ENCODE peak calls at places on chromosomes 16 and 17, in ten cellular contexts. V is H1, P is uterus, N is esophagus squamous epithelium, M is stomach, E is ovary, S is endothelial cell of umbilical vein, B is A549, Y is testis, L is prostate gland. F is an unnamed sample. For H3K4me1, the result is how much of the 10 kb centered on the place peaks cover.

GRCh38 chr17:80678621-80679020 is 134.0 kb downstream of the RPTOR start:
- DNase-seq in M (no peak), Y (no peak), B (no peak), N (no peak), S (no peak), V (no peak), L (no peak), E (no peak), P (no peak), F (no peak)

GRCh38 chr16:68005786-68006286 is 6.6 kb upstream of the DPEP2 start:
- DNase-seq in Y (peak), P (no peak), B (no peak), V (no peak), S (peak), E (no peak), M (peak), N (peak), L (no peak), F (peak)

GRCh38 chr16:26334218-26335111 is 642.7 kb downstream of the HS3ST4 start:
- DNase-seq in N (no peak), L (no peak), P (no peak), M (no peak), S (no peak), B (no peak), E (no peak), Y (no peak), V (no peak), F (no peak)

GRCh38 chr17:73430848-73431247 is 119.0 kb upstream of the CDC42EP4 start:
- DNase-seq in N (no peak), S (no peak), B (no peak), L (no peak), V (no peak), Y (peak), P (no peak), M (no peak), E (no peak), F (no peak)

GRCh38 chr17:3513305-3514035 is 37.7 kb downstream of the ASPA start:
- DNase-seq in M (no peak), B (no peak), P (no peak), S (no peak), L (no peak), V (no peak), N (no peak), Y (peak), E (no peak), F (no peak)

GRCh38 chr17:2898255-2898926 is 102.2 kb downstream of the RAP1GAP2 start:
- DNase-seq in B (no peak), L (no peak), P (no peak), Y (no peak), V (no peak), S (no peak), E (no peak), N (no peak), M (peak), F (no peak)

GRCh38 chr17:58403312-58403711 is 14.0 kb downstream of the RNF43 start:
- DNase-seq in N (no peak), Y (no peak), L (no peak), P (no peak), M (no peak), E (no peak), B (no peak), V (no peak), S (no peak), F (no peak)

GRCh38 chr16:6453742-6454141 is 878.9 kb upstream of the RBFOX1 start:
- DNase-seq in N (no peak), Y (no peak), S (no peak), M (no peak), L (no peak), E (no peak), B (no peak), V (no peak), P (no peak), F (no peak)

GRCh38 chr17:17757391-17757791 is 76.1 kb downstream of the RAI1 start:
- DNase-seq in S (no peak), E (no peak), L (no peak), B (no peak), P (no peak), V (no peak), N (no peak), M (no peak), Y (no peak), F (no peak)

GRCh38 chr17:38464723-38465419 is 36.6 kb downstream of the ARHGAP23 start:
- DNase-seq in P (peak), L (peak), Y (peak), M (peak), E (peak), S (peak), B (peak), N (no peak), V (no peak), F (peak)

GRCh38 chr17:64008830-64009229 is 10.7 kb downstream of the PRR29 start:
- DNase-seq in B (no peak), E (no peak), V (peak), S (peak), P (no peak), N (no peak), L (no peak), Y (peak), M (no peak), F (no peak)

GRCh38 chr16:85984947-85985451 is 86.0 kb downstream of the IRF8 start:
- DNase-seq in E (no peak), P (no peak), M (no peak), Y (no peak), N (no peak), V (no peak), S (peak), L (no peak), B (no peak), F (no peak)

GRCh38 chr16:77993111-77993571 is 29.2 kb upstream of the CLEC3A start:
- DNase-seq in B (no peak), P (peak), L (no peak), Y (no peak), V (no peak), N (no peak), S (no peak), E (no peak), M (no peak), F (no peak)

GRCh38 chr16:70561623-70562022 is 38.0 kb downstream of the SF3B3 start:
- DNase-seq in B (no peak), S (no peak), M (no peak), Y (no peak), P (no peak), E (no peak), N (no peak), L (peak), V (no peak), F (peak)

GRCh38 chr17:29855686-29856085 is 74.3 kb downstream of the SSH2 start:
- DNase-seq in V (no peak), L (no peak), M (no peak), N (no peak), E (no peak), B (no peak), Y (no peak), P (no peak), S (no peak), F (no peak)

GRCh38 chr16:72938426-72939164 is 109.3 kb downstream of the ZFHX3 start:
- DNase-seq in E (peak), B (peak), N (no peak), Y (peak), P (peak), V (no peak), L (peak), M (peak), S (peak), F (peak)

GRCh38 chr17:7218774-7219173 is 862 bp downstream of the DLG4 start:
- DNase-seq in S (no peak), L (no peak), N (no peak), Y (no peak), E (peak), B (no peak), P (no peak), M (no peak), V (no peak), F (no peak)

GRCh38 chr17:7221281-7222092 is 1.7 kb downstream of the ACADVL start:
- DNase-seq in B (no peak), N (no peak), Y (no peak), S (no peak), L (no peak), M (no peak), P (no peak), V (no peak), E (peak), F (no peak)

GRCh38 chr17:7220593-7221280 is 999 bp downstream of the ACADVL start:
- DNase-seq in Y (peak), S (peak), E (peak), M (peak), N (no peak), B (peak), V (peak), L (peak), P (peak), F (peak)

GRCh38 chr17:7219434-7219811 is 213 bp downstream of the DLG4 start:
- DNase-seq in P (no peak), N (no peak), V (no peak), E (no peak), Y (no peak), L (no peak), M (no peak), S (no peak), B (no peak), F (no peak)

GRCh38 chr17:7219812-7220592 is at the start of the genes ACADVL and DLG4:
- DNase-seq in S (peak), M (peak), Y (peak), P (peak), N (no peak), V (peak), B (peak), E (peak), L (peak), F (peak)
- TF ChIP-seq POLR2A in S (peak), M (no peak), Y (no peak), P (peak), N (no peak), V (peak), B (peak), E (peak), L (peak), F (no peak)

GRCh38 chr17:40532520-40533253 is 31.3 kb upstream of the TNS4 start:
- DNase-seq in V (no peak), M (no peak), N (no peak), E (peak), B (no peak), P (peak), Y (no peak), S (peak), L (no peak), F (peak)
- H3K4me1 ChIP-seq in V (under half), M (under half), N (half or more), E (under half), B (half or more), P (under half), Y (under half), S (under half), L (under half), F (half or more)

GRCh38 chr17:50637829-50638571 is 3.3 kb downstream of the ABCC3 start:
- DNase-seq in S (no peak), P (no peak), B (no peak), M (no peak), Y (no peak), V (no peak), L (no peak), N (no peak), E (peak), F (no peak)
- TF ChIP-seq POLR2A in S (no peak), P (no peak), B (peak), M (no peak), Y (no peak), V (no peak), L (no peak), N (no peak), E (no peak), F (no peak)

GRCh38 chr16:89331371-89332109 is 114.0 kb downstream of the ZNF778 start:
- DNase-seq in L (no peak), B (no peak), S (no peak), V (no peak), N (no peak), Y (no peak), M (no peak), E (peak), P (no peak), F (no peak)

GRCh38 chr16:89330177-89330856 is 112.8 kb downstream of the ZNF778 start:
- DNase-seq in B (peak), E (peak), P (no peak), V (no peak), S (peak), L (no peak), N (no peak), Y (no peak), M (peak), F (peak)

GRCh38 chr16:89334050-89334449 is 116.5 kb downstream of the ZNF778 start:
- DNase-seq in M (no peak), B (no peak), N (no peak), S (no peak), L (no peak), E (no peak), P (no peak), Y (no peak), V (no peak), F (no peak)

GRCh38 chr16:89334461-89334860 is 117.0 kb downstream of the ZNF778 start:
- DNase-seq in E (peak), B (no peak), P (no peak), M (no peak), S (no peak), N (no peak), L (no peak), V (no peak), Y (no peak), F (no peak)

GRCh38 chr16:89332248-89333245 is 115.0 kb downstream of the ZNF778 start:
- DNase-seq in Y (no peak), P (no peak), S (no peak), N (no peak), E (no peak), V (no peak), L (no peak), B (no peak), M (no peak), F (no peak)
- H3K4me1 ChIP-seq in Y (under half), P (under half), S (half or more), N (half or more), E (under half), V (under half), L (under half), B (half or more), M (under half), F (under half)

GRCh38 chr17:65727243-65727642 is 165.8 kb upstream of the AXIN2 start:
- DNase-seq in S (no peak), E (no peak), M (no peak), Y (no peak), L (no peak), B (no peak), V (no peak), P (no peak), N (no peak), F (no peak)
- TF ChIP-seq POLR2A in S (no peak), E (no peak), M (no peak), Y (no peak), L (no peak), B (no peak), V (no peak), P (no peak), N (no peak), F (no peak)

F was measured in thyroid gland.